ENCODE peak calls at places on chromosomes 7 and 10, in nine cellular contexts. S, V, I, Z, W, B, D, Q and M are unnamed samples.

GRCh38 chr10:108783897-108784296 is 1139.4 kb downstream of the XPNPEP1 start:
- DNase-seq in S (peak; percentile 57), V (peak; percentile 56), I (peak; percentile 39), Z (no peak), W (no peak), B (peak; percentile 36), D (peak; percentile 43), Q (peak; percentile 38), M (peak; percentile 33)

GRCh38 chr10:6239213-6239991 is 36.7 kb downstream of the PFKFB3 start:
- DNase-seq in S (peak; percentile 98), V (peak; percentile 97), I (peak; percentile 91), Z (no peak), W (peak; percentile 42), B (peak; percentile 90), D (peak; percentile 99), Q (peak; percentile 16), M (peak; percentile 44)

GRCh38 chr10:77463967-77464745 is 173.5 kb downstream of the KCNMA1 start:
- DNase-seq in S (no peak), V (peak; percentile 11), I (no peak), Z (no peak), W (no peak), B (peak; percentile 40), D (peak; percentile 25), Q (no peak), M (no peak)

GRCh38 chr10:120229641-120230040 is 227.4 kb upstream of the PLPP4 start:
- DNase-seq in S (no peak), V (no peak), I (no peak), Z (no peak), W (no peak), B (no peak), D (no peak), Q (no peak), M (no peak)

GRCh38 chr7:5827755-5828154 is 46.3 kb upstream of the RNF216 start:
- DNase-seq in S (peak; percentile 50), V (peak; percentile 7), I (peak; percentile 16), Z (no peak), W (peak; percentile 28), B (peak; percentile 2), D (no peak), Q (no peak), M (peak; percentile 24)

GRCh38 chr7:132783824-132784223 is 207.6 kb upstream of the PLXNA4 start:
- DNase-seq in S (peak; percentile 82), V (peak; percentile 83), I (peak; percentile 58), Z (no peak), W (no peak), B (peak; percentile 85), D (peak; percentile 82), Q (no peak), M (no peak)

GRCh38 chr10:48389272-48389671 is 82.8 kb downstream of the MAPK8 start:
- DNase-seq in S (no peak), V (no peak), I (no peak), Z (no peak), W (no peak), B (no peak), D (no peak), Q (no peak), M (no peak)

GRCh38 chr7:121204537-121204936 is 124.3 kb upstream of the WNT16 start:
- DNase-seq in S (no peak), V (no peak), I (no peak), Z (no peak), W (no peak), B (peak; percentile 40), D (peak; percentile 75), Q (no peak), M (no peak)

DNA sequence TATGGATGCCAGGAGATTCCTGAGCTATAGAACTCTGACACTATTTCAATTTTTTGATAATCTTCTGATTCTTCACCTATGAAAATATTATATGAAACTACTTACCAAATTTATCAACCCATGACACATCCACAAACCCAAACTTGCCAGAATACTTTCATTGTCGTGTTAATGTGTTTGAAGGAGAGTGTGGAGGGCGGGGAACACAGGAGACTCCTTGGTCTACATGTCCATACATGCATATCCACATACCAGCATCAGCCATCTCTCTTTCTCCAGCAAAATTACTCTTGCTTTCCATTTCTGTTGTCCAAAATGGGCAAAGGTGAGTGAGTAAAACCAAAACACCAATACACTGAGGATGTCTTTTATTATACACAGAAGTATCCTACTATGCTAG is 23.5 kb upstream of the BPGM start:
- DNase-seq in S (no peak), V (no peak), I (no peak), Z (no peak), W (no peak), B (no peak), D (no peak), Q (no peak), M (no peak)
- TF ChIP-seq CTCF in S (no peak), V (no peak), I (no peak), Z (no peak), W (no peak), B (no peak), D (no peak), Q (no peak), M (no peak)

GRCh38 chr10:113705344-113705878 is 25.7 kb downstream of the CASP7 start:
- DNase-seq in S (no peak), V (no peak), I (no peak), Z (no peak), W (no peak), B (no peak), D (no peak), Q (no peak), M (no peak)
- TF ChIP-seq CTCF in S (no peak), V (no peak), I (no peak), Z (no peak), W (peak; percentile 2), B (no peak), D (peak; percentile 24), Q (no peak), M (no peak)

DNA sequence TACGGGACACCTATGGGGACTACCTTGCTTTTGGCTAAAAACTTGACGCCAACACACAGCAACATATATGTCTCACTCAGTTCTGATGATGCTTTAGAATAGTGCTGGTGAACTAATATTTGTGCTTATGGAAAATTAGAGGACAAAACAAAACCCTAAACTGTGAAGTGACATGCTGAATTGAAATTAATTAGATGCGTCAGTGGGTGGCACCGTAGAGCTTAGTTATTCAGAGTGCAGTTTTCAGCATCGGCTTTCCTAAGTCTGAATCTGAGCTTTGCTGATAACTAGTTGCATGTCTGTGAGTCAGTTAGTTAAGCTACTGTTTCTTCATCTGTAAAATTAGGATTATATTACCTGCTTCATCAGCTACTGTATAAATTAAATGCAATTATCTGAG is 245.0 kb upstream of the SORCS1 start:
- DNase-seq in S (no peak), V (peak; percentile 33), I (no peak), Z (no peak), W (peak; percentile 34), B (peak; percentile 23), D (no peak), Q (no peak), M (peak; percentile 8)
- TF ChIP-seq CTCF in S (no peak), V (peak; percentile 23), I (peak; percentile 4), Z (no peak), W (peak; percentile 52), B (no peak), D (no peak), Q (peak; percentile 28), M (peak; percentile 31)

GRCh38 chr7:21251166-21251806 is 176.6 kb upstream of the SP4 start:
- DNase-seq in S (no peak), V (no peak), I (no peak), Z (no peak), W (peak; percentile 25), B (no peak), D (no peak), Q (no peak), M (no peak)

GRCh38 chr7:21256310-21256877 is 171.5 kb upstream of the SP4 start:
- DNase-seq in S (peak; percentile 53), V (peak; percentile 57), I (peak; percentile 32), Z (no peak), W (no peak), B (peak; percentile 69), D (peak; percentile 18), Q (peak; percentile 21), M (peak; percentile 17)

GRCh38 chr7:21253740-21254687 is 173.9 kb upstream of the SP4 start:
- DNase-seq in S (peak; percentile 50), V (peak; percentile 64), I (peak; percentile 51), Z (no peak), W (peak; percentile 57), B (peak; percentile 57), D (peak; percentile 19), Q (no peak), M (peak; percentile 26)
- TF ChIP-seq CTCF in S (peak; percentile 62), V (peak; percentile 71), I (peak; percentile 74), Z (peak; percentile 29), W (no peak), B (peak; percentile 51), D (peak; percentile 70), Q (peak; percentile 55), M (peak; percentile 53)